ENCODE peak calls at places on chromosomes 11 and 22, in nine cellular contexts. One of them, this sample, is unnamed.

GRCh38 chr11:119474682-119475596 is 52.0 kb upstream of the THY1 start:
- DNase-seq in GM06990: no peak
- DNase-seq in mesothelial cell of epicardium: peak
- DNase-seq in CD4-positive, alpha-beta T cell: no peak
- DNase-seq in psoas muscle: peak
- DNase-seq in cardiac fibroblast: peak
- DNase-seq in body of pancreas: peak
- DNase-seq in heart right ventricle: peak
- DNase-seq in PC-3: peak
- DNase-seq in this sample: peak

GRCh38 chr11:119618208-119618909 is 110.6 kb downstream of the NECTIN1 start:
- DNase-seq in PC-3: no peak
- DNase-seq in heart right ventricle: peak
- DNase-seq in psoas muscle: no peak
- DNase-seq in cardiac fibroblast: peak
- DNase-seq in mesothelial cell of epicardium: no peak
- DNase-seq in GM06990: no peak
- DNase-seq in body of pancreas: no peak
- DNase-seq in CD4-positive, alpha-beta T cell: no peak
- DNase-seq in this sample: no peak

GRCh38 chr11:85809881-85810280 is 1.1 kb downstream of the SYTL2 start:
- DNase-seq in mesothelial cell of epicardium: no peak
- DNase-seq in psoas muscle: no peak
- DNase-seq in CD4-positive, alpha-beta T cell: no peak
- DNase-seq in cardiac fibroblast: no peak
- DNase-seq in GM06990: no peak
- DNase-seq in body of pancreas: no peak
- DNase-seq in PC-3: peak
- DNase-seq in heart right ventricle: no peak
- DNase-seq in this sample: no peak

GRCh38 chr11:133695376-133695775 is 149.9 kb downstream of the SPATA19 start:
- DNase-seq in GM06990: no peak
- DNase-seq in cardiac fibroblast: no peak
- DNase-seq in psoas muscle: no peak
- DNase-seq in CD4-positive, alpha-beta T cell: no peak
- DNase-seq in body of pancreas: no peak
- DNase-seq in heart right ventricle: no peak
- DNase-seq in mesothelial cell of epicardium: no peak
- DNase-seq in PC-3: no peak
- DNase-seq in this sample: no peak

GRCh38 chr11:109173504-109173903 is 248.5 kb upstream of the C11orf87 start:
- DNase-seq in heart right ventricle: no peak
- DNase-seq in mesothelial cell of epicardium: no peak
- DNase-seq in PC-3: no peak
- DNase-seq in CD4-positive, alpha-beta T cell: no peak
- DNase-seq in cardiac fibroblast: no peak
- DNase-seq in body of pancreas: no peak
- DNase-seq in psoas muscle: no peak
- DNase-seq in GM06990: no peak
- DNase-seq in this sample: no peak

GRCh38 chr11:75602916-75603315 is 40.9 kb downstream of the SERPINH1 start:
- DNase-seq in cardiac fibroblast: no peak
- DNase-seq in body of pancreas: no peak
- DNase-seq in psoas muscle: no peak
- DNase-seq in GM06990: no peak
- DNase-seq in CD4-positive, alpha-beta T cell: no peak
- DNase-seq in heart right ventricle: no peak
- DNase-seq in PC-3: peak
- DNase-seq in mesothelial cell of epicardium: no peak
- DNase-seq in this sample: no peak

GRCh38 chr11:104694259-104695070 is 203.8 kb downstream of the CASP12 start:
- DNase-seq in PC-3: no peak
- DNase-seq in body of pancreas: no peak
- DNase-seq in CD4-positive, alpha-beta T cell: no peak
- DNase-seq in heart right ventricle: no peak
- DNase-seq in cardiac fibroblast: peak
- DNase-seq in psoas muscle: no peak
- DNase-seq in GM06990: no peak
- DNase-seq in mesothelial cell of epicardium: no peak
- DNase-seq in this sample: no peak

GRCh38 chr11:11451501-11452005 is 98.5 kb upstream of the CSNK2A3 start:
- DNase-seq in mesothelial cell of epicardium: no peak
- DNase-seq in cardiac fibroblast: no peak
- DNase-seq in PC-3: peak
- DNase-seq in heart right ventricle: no peak
- DNase-seq in GM06990: no peak
- DNase-seq in psoas muscle: no peak
- DNase-seq in body of pancreas: no peak
- DNase-seq in CD4-positive, alpha-beta T cell: no peak
- DNase-seq in this sample: no peak

GRCh38 chr11:125435461-125436238 is 60.4 kb downstream of the FEZ1 start:
- DNase-seq in psoas muscle: no peak
- DNase-seq in heart right ventricle: no peak
- DNase-seq in cardiac fibroblast: no peak
- DNase-seq in GM06990: no peak
- DNase-seq in CD4-positive, alpha-beta T cell: no peak
- DNase-seq in mesothelial cell of epicardium: no peak
- DNase-seq in body of pancreas: no peak
- DNase-seq in PC-3: no peak
- DNase-seq in this sample: no peak

GRCh38 chr11:14376920-14377319 is 17.9 kb upstream of the RRAS2 start:
- DNase-seq in cardiac fibroblast: no peak
- DNase-seq in body of pancreas: no peak
- DNase-seq in PC-3: peak
- DNase-seq in CD4-positive, alpha-beta T cell: no peak
- DNase-seq in psoas muscle: no peak
- DNase-seq in mesothelial cell of epicardium: no peak
- DNase-seq in heart right ventricle: no peak
- DNase-seq in GM06990: no peak
- DNase-seq in this sample: no peak

GRCh38 chr11:69958308-69958707 is 119.8 kb upstream of the ANO1 start:
- DNase-seq in body of pancreas: no peak
- DNase-seq in mesothelial cell of epicardium: no peak
- DNase-seq in psoas muscle: no peak
- DNase-seq in PC-3: peak
- DNase-seq in heart right ventricle: no peak
- DNase-seq in GM06990: no peak
- DNase-seq in cardiac fibroblast: no peak
- DNase-seq in CD4-positive, alpha-beta T cell: no peak
- DNase-seq in this sample: no peak

GRCh38 chr22:27207907-27208306 is 550.5 kb downstream of the MIAT start:
- DNase-seq in CD4-positive, alpha-beta T cell: no peak
- DNase-seq in psoas muscle: no peak
- DNase-seq in GM06990: no peak
- DNase-seq in heart right ventricle: no peak
- DNase-seq in cardiac fibroblast: peak
- DNase-seq in PC-3: no peak
- DNase-seq in mesothelial cell of epicardium: no peak
- DNase-seq in body of pancreas: no peak
- DNase-seq in this sample: no peak

GRCh38 chr11:34188181-34188580 is 82.8 kb downstream of the NAT10 start:
- DNase-seq in PC-3: no peak
- DNase-seq in heart right ventricle: no peak
- DNase-seq in body of pancreas: no peak
- DNase-seq in psoas muscle: no peak
- DNase-seq in GM06990: no peak
- DNase-seq in CD4-positive, alpha-beta T cell: no peak
- DNase-seq in cardiac fibroblast: no peak
- DNase-seq in mesothelial cell of epicardium: no peak
- DNase-seq in this sample: no peak

GRCh38 chr11:96942855-96943254 is 553.0 kb downstream of the JRKL start:
- DNase-seq in body of pancreas: no peak
- DNase-seq in CD4-positive, alpha-beta T cell: no peak
- DNase-seq in psoas muscle: no peak
- DNase-seq in GM06990: no peak
- DNase-seq in mesothelial cell of epicardium: no peak
- DNase-seq in heart right ventricle: no peak
- DNase-seq in PC-3: no peak
- DNase-seq in cardiac fibroblast: no peak
- DNase-seq in this sample: no peak

GRCh38 chr22:29198240-29198639 is 7.5 kb upstream of the EMID1 start:
- DNase-seq in GM06990: no peak
- DNase-seq in mesothelial cell of epicardium: no peak
- DNase-seq in cardiac fibroblast: no peak
- DNase-seq in PC-3: no peak
- DNase-seq in heart right ventricle: no peak
- DNase-seq in psoas muscle: no peak
- DNase-seq in body of pancreas: no peak
- DNase-seq in CD4-positive, alpha-beta T cell: no peak
- DNase-seq in this sample: no peak

GRCh38 chr11:61110255-61111059 is 8.2 kb downstream of the CD5 start:
- DNase-seq in cardiac fibroblast: no peak
- DNase-seq in PC-3: no peak
- DNase-seq in heart right ventricle: no peak
- DNase-seq in psoas muscle: no peak
- DNase-seq in mesothelial cell of epicardium: no peak
- DNase-seq in GM06990: no peak
- DNase-seq in CD4-positive, alpha-beta T cell: no peak
- DNase-seq in body of pancreas: no peak
- DNase-seq in this sample: no peak

GRCh38 chr11:123393312-123393927 is 36.6 kb upstream of the GRAMD1B start:
- DNase-seq in PC-3: no peak
- DNase-seq in mesothelial cell of epicardium: no peak
- DNase-seq in GM06990: no peak
- DNase-seq in heart right ventricle: no peak
- DNase-seq in cardiac fibroblast: no peak
- DNase-seq in psoas muscle: no peak
- DNase-seq in body of pancreas: no peak
- DNase-seq in CD4-positive, alpha-beta T cell: no peak
- DNase-seq in this sample: no peak

DNA sequence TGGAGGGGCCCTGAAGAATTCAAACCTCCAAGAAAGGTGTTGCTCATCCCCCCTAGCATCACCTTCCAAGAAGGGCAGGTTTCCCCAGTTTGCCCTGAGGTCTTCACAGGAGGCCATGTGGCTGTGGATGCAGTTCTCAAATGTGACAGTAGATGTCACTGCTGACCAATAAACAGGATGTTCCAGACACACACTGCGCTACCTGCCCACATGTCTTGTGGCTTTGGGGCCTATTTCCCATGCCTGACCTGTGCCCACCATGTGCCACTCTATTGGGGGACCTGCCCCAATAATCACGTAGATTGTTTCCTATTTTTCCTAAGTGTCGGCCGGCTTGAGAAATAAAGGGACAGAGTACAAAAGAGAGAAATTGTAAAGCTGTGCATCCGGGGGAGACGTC is 4.5 kb downstream of the GSTT2 start:
- DNase-seq in body of pancreas: no peak
- DNase-seq in mesothelial cell of epicardium: no peak
- DNase-seq in heart right ventricle: no peak
- DNase-seq in psoas muscle: peak
- DNase-seq in cardiac fibroblast: no peak
- DNase-seq in CD4-positive, alpha-beta T cell: peak
- DNase-seq in GM06990: no peak
- DNase-seq in PC-3: no peak
- DNase-seq in this sample: no peak
- TF ChIP-seq CTCF in body of pancreas: no peak
- TF ChIP-seq CTCF in mesothelial cell of epicardium: no peak
- TF ChIP-seq CTCF in heart right ventricle: peak
- TF ChIP-seq CTCF in psoas muscle: peak
- TF ChIP-seq CTCF in cardiac fibroblast: no peak
- TF ChIP-seq CTCF in CD4-positive, alpha-beta T cell: peak
- TF ChIP-seq CTCF in GM06990: peak
- TF ChIP-seq CTCF in PC-3: no peak
- TF ChIP-seq CTCF in this sample: no peak

GRCh38 chr11:44564198-44564597 is 1.3 kb upstream of the CD82 start:
- DNase-seq in CD4-positive, alpha-beta T cell: no peak
- DNase-seq in GM06990: no peak
- DNase-seq in psoas muscle: no peak
- DNase-seq in cardiac fibroblast: peak
- DNase-seq in body of pancreas: peak
- DNase-seq in PC-3: no peak
- DNase-seq in heart right ventricle: peak
- DNase-seq in mesothelial cell of epicardium: no peak
- DNase-seq in this sample: no peak
- TF ChIP-seq CTCF in CD4-positive, alpha-beta T cell: no peak
- TF ChIP-seq CTCF in GM06990: no peak
- TF ChIP-seq CTCF in psoas muscle: no peak
- TF ChIP-seq CTCF in cardiac fibroblast: no peak
- TF ChIP-seq CTCF in body of pancreas: no peak
- TF ChIP-seq CTCF in PC-3: no peak
- TF ChIP-seq CTCF in heart right ventricle: no peak
- TF ChIP-seq CTCF in mesothelial cell of epicardium: no peak
- TF ChIP-seq CTCF in this sample: no peak

GRCh38 chr11:43129329-43129728 is 182.5 kb upstream of the API5 start:
- DNase-seq in psoas muscle: no peak
- DNase-seq in mesothelial cell of epicardium: no peak
- DNase-seq in CD4-positive, alpha-beta T cell: no peak
- DNase-seq in body of pancreas: no peak
- DNase-seq in PC-3: no peak
- DNase-seq in cardiac fibroblast: no peak
- DNase-seq in GM06990: no peak
- DNase-seq in heart right ventricle: no peak
- DNase-seq in this sample: no peak

GRCh38 chr11:43135966-43136534 is 175.7 kb upstream of the API5 start:
- DNase-seq in heart right ventricle: no peak
- DNase-seq in body of pancreas: no peak
- DNase-seq in mesothelial cell of epicardium: no peak
- DNase-seq in cardiac fibroblast: no peak
- DNase-seq in CD4-positive, alpha-beta T cell: no peak
- DNase-seq in PC-3: no peak
- DNase-seq in GM06990: peak
- DNase-seq in psoas muscle: no peak
- DNase-seq in this sample: no peak

GRCh38 chr11:43130616-43131015 is 181.2 kb upstream of the API5 start:
- DNase-seq in CD4-positive, alpha-beta T cell: no peak
- DNase-seq in psoas muscle: no peak
- DNase-seq in mesothelial cell of epicardium: no peak
- DNase-seq in PC-3: no peak
- DNase-seq in heart right ventricle: peak
- DNase-seq in body of pancreas: no peak
- DNase-seq in cardiac fibroblast: no peak
- DNase-seq in GM06990: no peak
- DNase-seq in this sample: no peak
- TF ChIP-seq CTCF in CD4-positive, alpha-beta T cell: no peak
- TF ChIP-seq CTCF in psoas muscle: no peak
- TF ChIP-seq CTCF in mesothelial cell of epicardium: no peak
- TF ChIP-seq CTCF in PC-3: no peak
- TF ChIP-seq CTCF in heart right ventricle: peak
- TF ChIP-seq CTCF in body of pancreas: no peak
- TF ChIP-seq CTCF in cardiac fibroblast: no peak
- TF ChIP-seq CTCF in GM06990: peak
- TF ChIP-seq CTCF in this sample: no peak

DNA sequence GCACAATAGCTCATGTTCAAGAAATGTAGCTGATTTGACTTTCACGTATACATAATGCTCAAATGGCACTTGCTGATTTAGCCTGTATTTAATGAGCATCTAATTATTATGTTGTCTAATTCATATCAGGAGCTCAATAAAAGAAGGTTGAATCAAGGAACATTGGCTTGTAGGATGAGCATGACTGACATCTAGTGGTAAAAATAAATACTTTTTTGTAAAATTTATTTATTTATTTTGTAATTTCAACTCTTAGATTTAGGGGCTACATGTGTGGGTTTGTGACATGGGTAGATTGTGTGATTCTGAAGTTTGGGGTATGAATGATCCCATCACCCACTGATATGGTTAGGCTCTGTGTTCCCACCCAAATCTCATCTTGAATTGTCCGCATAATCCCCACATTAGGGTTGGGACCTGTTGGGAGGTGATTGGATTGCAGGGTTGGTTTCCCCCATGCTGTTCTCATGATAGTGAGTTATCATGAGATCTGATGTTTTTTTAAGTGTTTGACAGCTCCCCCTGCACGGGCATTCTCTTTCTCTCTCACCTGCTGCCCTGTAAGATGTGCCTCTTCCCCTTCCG is 1.7 kb upstream of the OR52E5 start:
- DNase-seq in PC-3: peak
- DNase-seq in psoas muscle: no peak
- DNase-seq in heart right ventricle: no peak
- DNase-seq in mesothelial cell of epicardium: no peak
- DNase-seq in CD4-positive, alpha-beta T cell: no peak
- DNase-seq in cardiac fibroblast: peak
- DNase-seq in body of pancreas: no peak
- DNase-seq in GM06990: no peak
- DNase-seq in this sample: no peak
- TF ChIP-seq CTCF in PC-3: peak
- TF ChIP-seq CTCF in psoas muscle: peak
- TF ChIP-seq CTCF in heart right ventricle: peak
- TF ChIP-seq CTCF in mesothelial cell of epicardium: peak
- TF ChIP-seq CTCF in CD4-positive, alpha-beta T cell: peak
- TF ChIP-seq CTCF in cardiac fibroblast: peak
- TF ChIP-seq CTCF in body of pancreas: peak
- TF ChIP-seq CTCF in GM06990: peak
- TF ChIP-seq CTCF in this sample: no peak

This sample was measured in omental fat pad.